ENCODE peak calls at places on chromosome 21, in seven cellular contexts. C is iris pigment epithelial cell; N is stimulated activated CD4-positive, alpha-beta T cell treated with anti-CD3 and anti-CD28 coated beads, Interleukin-1b, Interleukin-23, amount 100 ng/mL, for 1 hour; S is astrocyte of the spinal cord; A is T-helper 1 cell; H is activated CD8-positive, alpha-beta memory T cell treated with anti-CD3 and anti-CD28 coated beads, Interleukin-2, amount 10 ng/mL, durations not matched to agents 7 days and 5 days; I is stimulated activated CD8-positive, alpha-beta memory T cell treated with anti-CD3 and anti-CD28 coated beads, Interleukin-15, amount 100 ng/mL, for 4 hours. O is an unnamed sample.

GRCh38 chr21:35178812-35179211 is 129.7 kb upstream of the RUNX1 start:
- DNase-seq in N (no peak), S (no peak), H (no peak), C (no peak), I (no peak), A (no peak), O (no peak)

GRCh38 chr21:37531402-37532042 is 164.9 kb downstream of the DYRK1A start:
- DNase-seq in N (no peak), H (no peak), S (no peak), A (no peak), I (no peak), C (no peak), O (no peak)

GRCh38 chr21:38126677-38127271 is 130.0 kb upstream of the KCNJ15 start:
- DNase-seq in A (no peak), H (peak), N (peak), I (no peak), S (peak), C (peak), O (peak)

GRCh38 chr21:45029968-45030636 is 44.3 kb upstream of the ADARB1 start:
- DNase-seq in N (no peak), H (no peak), A (no peak), S (no peak), C (no peak), I (no peak), O (no peak)

GRCh38 chr21:43644609-43645008 is 14.7 kb downstream of the HSF2BP start:
- DNase-seq in H (no peak), A (no peak), N (no peak), C (peak), S (peak), I (no peak), O (no peak)

GRCh38 chr21:38567577-38568360 is 69.5 kb upstream of the ERG start:
- DNase-seq in N (no peak), C (peak), A (no peak), I (no peak), S (peak), H (no peak), O (no peak)

GRCh38 chr21:46153259-46154154 is 1.9 kb downstream of the FTCD start:
- DNase-seq in A (no peak), H (peak), N (peak), I (no peak), S (no peak), C (peak), O (peak)

GRCh38 chr21:36835383-36835795 is 131.1 kb downstream of the HLCS start:
- DNase-seq in I (no peak), C (no peak), H (no peak), S (no peak), A (no peak), N (no peak), O (no peak)

GRCh38 chr21:28953247-28953646 is 39.4 kb downstream of the LTN1 start:
- DNase-seq in S (no peak), A (no peak), C (no peak), I (no peak), N (no peak), H (no peak), O (no peak)

GRCh38 chr21:42376338-42376982 is 10.1 kb upstream of the TFF1 start:
- DNase-seq in A (no peak), C (no peak), I (no peak), N (no peak), H (no peak), S (no peak), O (no peak)

GRCh38 chr21:34511787-34512451 is at the start of gene KCNE1:
- DNase-seq in H (no peak), S (no peak), C (peak), I (no peak), A (no peak), N (no peak), O (no peak)

GRCh38 chr21:39071623-39072214 is 111.5 kb downstream of the PSMG1 start:
- DNase-seq in I (no peak), C (peak), S (peak), N (no peak), A (no peak), H (no peak), O (no peak)

GRCh38 chr21:16455978-16456377 is 726.2 kb downstream of the USP25 start:
- DNase-seq in S (peak), I (no peak), C (no peak), A (no peak), H (no peak), N (no peak), O (no peak)

GRCh38 chr21:46636550-46637289 is 1.2 kb downstream of the PRMT2 start:
- DNase-seq in H (no peak), A (no peak), C (no peak), N (no peak), S (no peak), I (no peak), O (peak)

O was measured in naive thymus-derived CD8-positive, alpha-beta T cell.